ENCODE peak calls at places on chromosome 3, in eight cellular contexts. Y is mesendoderm; M is stimulated activated CD4-positive, alpha-beta T cell treated with anti-CD3 and anti-CD28 coated beads, Interleukin-12 subunit alpha, Interleukin-12 subunit beta, amount 100 ng/mL, for 24 hours; F is right lobe of liver; S is right cardiac atrium; N is amniotic stem cell; I is AG09319; O is colonic mucosa. Q is an unnamed sample.
A peak's percentile ranks its signal among the peaks of the same experiment; 100 is the strongest.

GRCh38 chr3:128408693-128409620 is 57.7 kb downstream of the DNAJB8 start:
- DNase-seq in Y (no peak), M (no peak), F (no peak), S (no peak), N (no peak), I (no peak), O (no peak), Q (no peak)

GRCh38 chr3:144085964-144086363 is 114.3 kb downstream of the DIPK2A start:
- DNase-seq in Y (no peak), M (no peak), F (no peak), S (no peak), N (no peak), I (no peak), O (no peak), Q (peak; percentile 14)

GRCh38 chr3:171646357-171647133 is 163.7 kb downstream of the PLD1 start:
- DNase-seq in Y (peak; percentile 51), M (no peak), F (no peak), S (no peak), N (no peak), I (peak; percentile 42), O (no peak), Q (peak; percentile 69)

GRCh38 chr3:143119974-143120715 is 574 bp downstream of the CHST2 start:
- DNase-seq in Y (peak; percentile 49), M (peak; percentile 30), F (peak; percentile 48), S (peak; percentile 41), N (no peak), I (no peak), O (peak; percentile 29), Q (no peak)

GRCh38 chr3:186783731-186784515 is 546 bp downstream of the EIF4A2 start:
- DNase-seq in Y (peak; percentile 83), M (peak; percentile 65), F (peak; percentile 91), S (peak; percentile 88), N (no peak), I (peak; percentile 56), O (peak; percentile 87), Q (peak; percentile 82)

GRCh38 chr3:52892625-52893311 is 4.6 kb downstream of the STIMATE start:
- DNase-seq in Y (peak; percentile 7), M (no peak), F (no peak), S (no peak), N (no peak), I (no peak), O (no peak), Q (no peak)

GRCh38 chr3:159964166-159964973 is 24.3 kb upstream of the IL12A start:
- DNase-seq in Y (no peak), M (no peak), F (no peak), S (no peak), N (peak; percentile 56), I (peak; percentile 15), O (no peak), Q (peak; percentile 83)

GRCh38 chr3:187955076-187955952 is 198.6 kb upstream of the LPP start:
- DNase-seq in Y (no peak), M (no peak), F (peak; percentile 75), S (peak; percentile 41), N (no peak), I (peak; percentile 65), O (peak; percentile 22), Q (peak; percentile 94)

GRCh38 chr3:4710191-4710590 is 217.0 kb downstream of the ITPR1 start:
- DNase-seq in Y (no peak), M (no peak), F (no peak), S (no peak), N (no peak), I (no peak), O (no peak), Q (no peak)

GRCh38 chr3:108086653-108087052 is 4.2 kb downstream of the CD47 start:
- DNase-seq in Y (no peak), M (no peak), F (no peak), S (no peak), N (no peak), I (no peak), O (no peak), Q (no peak)

GRCh38 chr3:183584246-183584913 is 28.9 kb upstream of the KLHL6 start:
- DNase-seq in Y (peak; percentile 83), M (no peak), F (no peak), S (peak; percentile 61), N (peak; percentile 9), I (peak; percentile 18), O (peak; percentile 40), Q (peak; percentile 30)

GRCh38 chr3:152474585-152474984 is 205.9 kb downstream of the MBNL1 start:
- DNase-seq in Y (peak; percentile 75), M (no peak), F (no peak), S (no peak), N (peak; percentile 46), I (peak; percentile 29), O (no peak), Q (peak; percentile 83)

GRCh38 chr3:65107174-65107573 is 419.4 kb upstream of the ADAMTS9 start:
- DNase-seq in Y (no peak), M (no peak), F (no peak), S (no peak), N (no peak), I (no peak), O (no peak), Q (peak; percentile 51)

Q was measured in mesenchymal stem cell.